ENCODE peak calls at places on chromosome 18, in nine cellular contexts. B, Q, E, M, L, A, X, R and Z are unnamed samples.

GRCh38 chr18:13614701-13615288 is 111.6 kb downstream of the FAM210A start:
- DNase-seq in L (no peak), E (no peak), Q (no peak), A (peak; percentile 68), X (no peak), R (no peak), M (no peak), B (no peak), Z (no peak)

GRCh38 chr18:39589496-39589895 is 2023.9 kb upstream of the CELF4 start:
- DNase-seq in X (no peak), M (no peak), L (no peak), E (no peak), A (no peak), B (no peak), R (no peak), Q (no peak), Z (no peak)

GRCh38 chr18:55284614-55285013 is 303.4 kb downstream of the TCF4 start:
- DNase-seq in M (no peak), R (no peak), E (no peak), B (no peak), Q (no peak), X (peak; percentile 43), A (no peak), L (no peak), Z (no peak)

GRCh38 chr18:10194592-10194991 is 259.8 kb upstream of the APCDD1 start:
- DNase-seq in E (no peak), Q (no peak), A (no peak), M (no peak), R (no peak), L (no peak), X (peak; percentile 26), B (no peak), Z (no peak)

GRCh38 chr18:45373286-45373880 is 241.9 kb upstream of the SLC14A2 start:
- DNase-seq in E (no peak), L (no peak), X (no peak), R (no peak), M (no peak), A (no peak), B (no peak), Q (no peak), Z (no peak)

GRCh38 chr18:9475643-9476580 is 599 bp downstream of the RALBP1 start:
- DNase-seq in E (peak; percentile 20), B (no peak), M (peak; percentile 44), A (no peak), Q (no peak), L (no peak), X (peak; percentile 63), R (no peak), Z (peak; percentile 61)

GRCh38 chr18:44682871-44683221 is 2.2 kb downstream of the SETBP1 start:
- DNase-seq in A (no peak), E (peak; percentile 83), M (peak; percentile 55), X (no peak), R (no peak), Q (no peak), B (peak; percentile 54), L (no peak), Z (no peak)

GRCh38 chr18:76456018-76456750 is 38.9 kb downstream of the ZNF516 start:
- DNase-seq in E (no peak), L (no peak), A (peak; percentile 43), X (no peak), R (no peak), M (no peak), B (peak; percentile 29), Q (no peak), Z (no peak)

GRCh38 chr18:35371412-35372195 is 5.5 kb downstream of the ZNF396 start:
- DNase-seq in R (no peak), B (no peak), E (no peak), Q (no peak), M (peak; percentile 62), X (peak; percentile 88), L (no peak), A (no peak), Z (no peak)

GRCh38 chr18:59024829-59025228 is 114.9 kb upstream of the SEC11C start:
- DNase-seq in E (no peak), X (peak; percentile 46), Q (no peak), B (no peak), L (no peak), R (no peak), M (peak; percentile 78), A (no peak), Z (no peak)

GRCh38 chr18:8667846-8668245 is 37.5 kb upstream of the MTCL1 start:
- DNase-seq in L (no peak), A (no peak), B (no peak), X (peak; percentile 38), M (no peak), R (no peak), E (no peak), Q (no peak), Z (no peak)

GRCh38 chr18:58499527-58499926 is 129.4 kb downstream of the ALPK2 start:
- DNase-seq in L (no peak), X (no peak), M (no peak), A (no peak), E (no peak), B (no peak), R (no peak), Q (no peak), Z (peak; percentile 40)

GRCh38 chr18:39751161-39751560 is 2185.6 kb upstream of the CELF4 start:
- DNase-seq in B (no peak), L (no peak), E (no peak), R (no peak), X (peak; percentile 38), Q (no peak), M (peak; percentile 73), A (no peak), Z (no peak)

GRCh38 chr18:4557502-4557901 is 102.4 kb upstream of the DLGAP1 start:
- DNase-seq in X (no peak), A (no peak), R (no peak), B (no peak), Q (no peak), E (no peak), M (no peak), L (no peak), Z (no peak)

DNA sequence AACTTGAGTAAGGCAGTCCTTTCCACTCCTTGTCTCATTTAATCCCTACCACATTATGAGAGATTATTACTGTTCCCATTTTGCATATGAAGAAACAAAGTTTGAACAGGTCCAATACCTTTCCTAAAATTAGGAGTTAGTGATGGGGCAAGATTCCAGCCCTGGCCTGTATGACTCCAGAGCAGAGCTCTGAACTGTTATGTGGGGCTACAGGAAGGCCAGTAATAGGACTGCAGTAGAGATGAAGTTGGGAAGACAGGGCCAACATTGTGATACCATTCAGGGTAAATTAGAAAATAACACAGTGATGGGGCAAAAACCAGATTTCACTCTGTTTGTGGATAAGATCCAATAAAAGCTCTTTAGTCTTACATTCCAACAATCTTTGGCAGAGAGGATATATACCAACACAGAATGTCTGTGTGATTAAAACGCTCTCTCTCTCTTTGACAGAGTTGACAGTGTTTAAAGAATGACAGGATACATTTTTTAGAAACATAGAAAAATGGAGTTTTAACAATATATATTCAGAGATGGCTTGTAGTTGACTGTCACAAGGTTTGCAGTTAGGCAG is 22.7 kb downstream of the KATNAL2 start:
- DNase-seq in M (no peak), A (no peak), B (no peak), X (peak; percentile 16), L (no peak), E (no peak), R (no peak), Q (no peak), Z (no peak)
- H3K27me3 ChIP-seq in M (no peaks in the 10 kb centered on the region), A (no peaks in the 10 kb centered on the region), B (no peaks in the 10 kb centered on the region), X (no peaks in the 10 kb centered on the region), L (no peaks in the 10 kb centered on the region), E (no peaks in the 10 kb centered on the region), R (no peaks in the 10 kb centered on the region), Q (no peaks in the 10 kb centered on the region), Z (no peaks in the 10 kb centered on the region)

GRCh38 chr18:51664236-51664635 is 466.8 kb upstream of the MEX3C start:
- DNase-seq in L (no peak), E (no peak), B (no peak), R (no peak), M (no peak), A (no peak), Q (no peak), X (no peak), Z (no peak)
- H3K27me3 ChIP-seq in L (no peaks in the 10 kb centered on the region), E (no peaks in the 10 kb centered on the region), B (no peaks in the 10 kb centered on the region), R (no peaks in the 10 kb centered on the region), M (no peaks in the 10 kb centered on the region), A (no peaks in the 10 kb centered on the region), Q (no peaks in the 10 kb centered on the region), X (no peaks in the 10 kb centered on the region), Z (no peaks in the 10 kb centered on the region)

GRCh38 chr18:23689616-23690504 is 607 bp downstream of the LAMA3 start:
- DNase-seq in E (peak; percentile 47), L (peak; percentile 24), X (no peak), A (no peak), B (peak; percentile 52), R (peak; percentile 28), M (no peak), Q (no peak), Z (peak; percentile 33)
- H3K27me3 ChIP-seq in E (peaks cover 48% of the 10 kb centered on the region), L (peaks cover 18% of the 10 kb centered on the region), X (no peaks in the 10 kb centered on the region), A (no peaks in the 10 kb centered on the region), B (no peaks in the 10 kb centered on the region), R (peaks cover 20% of the 10 kb centered on the region), M (peaks cover 6% of the 10 kb centered on the region), Q (peaks cover 40% of the 10 kb centered on the region), Z (peaks cover 15% of the 10 kb centered on the region)

GRCh38 chr18:48529796-48530195 is 9.0 kb upstream of the CTIF start:
- DNase-seq in Q (peak; percentile 85), B (no peak), A (no peak), E (no peak), X (peak; percentile 85), R (no peak), M (peak; percentile 45), L (no peak), Z (no peak)

GRCh38 chr18:48531082-48531403 is 7.8 kb upstream of the CTIF start:
- DNase-seq in B (no peak), E (no peak), Q (no peak), A (no peak), L (no peak), X (no peak), R (no peak), M (no peak), Z (no peak)

GRCh38 chr18:48528861-48529260 is 10.0 kb upstream of the CTIF start:
- DNase-seq in M (no peak), E (no peak), A (no peak), X (no peak), B (no peak), L (no peak), Q (no peak), R (no peak), Z (no peak)

GRCh38 chr18:48531979-48532378 is 6.9 kb upstream of the CTIF start:
- DNase-seq in R (no peak), M (no peak), B (no peak), X (no peak), L (no peak), A (no peak), E (no peak), Q (peak; percentile 65), Z (no peak)

GRCh38 chr18:48530399-48531081 is 8.3 kb upstream of the CTIF start:
- DNase-seq in A (no peak), E (no peak), M (no peak), X (no peak), B (no peak), R (no peak), Q (peak; percentile 83), L (no peak), Z (no peak)
- H3K27me3 ChIP-seq in A (no peaks in the 10 kb centered on the region), E (no peaks in the 10 kb centered on the region), M (no peaks in the 10 kb centered on the region), X (no peaks in the 10 kb centered on the region), B (no peaks in the 10 kb centered on the region), R (no peaks in the 10 kb centered on the region), Q (no peaks in the 10 kb centered on the region), L (no peaks in the 10 kb centered on the region), Z (no peaks in the 10 kb centered on the region)